ENCODE peak calls at places on chromosomes 12 and 14, in nine cellular contexts. A is effector memory CD4-positive, alpha-beta T cell; E is pancreas; G is PC-3; W is WERI-Rb-1; I is AG10803; X is astrocyte of the spinal cord; K is CD4-positive, CD25-positive, alpha-beta regulatory T cell; H is choroid plexus epithelial cell. L is an unnamed sample.
A peak's percentile ranks its signal among the peaks of the same experiment; 100 is the strongest.

GRCh38 chr14:61033851-61034250 is 52.8 kb downstream of the SLC38A6 start:
- DNase-seq in A (no peak), E (no peak), G (no peak), W (no peak), I (peak; percentile 31), X (peak; percentile 28), K (no peak), H (peak; percentile 48), L (no peak)

GRCh38 chr14:79534703-79535353 is 676.5 kb downstream of the DIO2 start:
- DNase-seq in A (no peak), E (peak; percentile 7), G (no peak), W (no peak), I (no peak), X (no peak), K (no peak), H (no peak), L (no peak)

GRCh38 chr12:126483145-126484068 is 1418.2 kb downstream of the AACS start:
- DNase-seq in A (no peak), E (no peak), G (peak; percentile 81), W (no peak), I (peak; percentile 12), X (peak; percentile 84), K (no peak), H (peak; percentile 5), L (no peak)

GRCh38 chr14:68318788-68319187 is 474.1 kb downstream of the ZFP36L1 start:
- DNase-seq in A (no peak), E (no peak), G (no peak), W (no peak), I (no peak), X (peak; percentile 18), K (no peak), H (peak; percentile 39), L (no peak)

GRCh38 chr12:118357327-118358007 is 15.2 kb downstream of the TAOK3 start:
- DNase-seq in A (no peak), E (no peak), G (peak; percentile 74), W (no peak), I (peak; percentile 68), X (peak; percentile 63), K (peak; percentile 73), H (peak; percentile 71), L (no peak)

GRCh38 chr12:52645120-52645761 is 6.8 kb downstream of the KRT2 start:
- DNase-seq in A (no peak), E (no peak), G (no peak), W (no peak), I (no peak), X (no peak), K (peak; percentile 86), H (no peak), L (no peak)

GRCh38 chr14:51335521-51335920 is 95.5 kb downstream of the TMX1 start:
- DNase-seq in A (no peak), E (no peak), G (no peak), W (no peak), I (peak; percentile 89), X (no peak), K (no peak), H (no peak), L (no peak)

GRCh38 chr12:47903151-47903611 is 1.6 kb downstream of the VDR start:
- DNase-seq in A (no peak), E (no peak), G (peak; percentile 60), W (no peak), I (peak; percentile 96), X (peak; percentile 88), K (no peak), H (peak; percentile 70), L (no peak)

GRCh38 chr12:95543305-95543704 is 8.0 kb downstream of the USP44 start:
- DNase-seq in A (no peak), E (no peak), G (no peak), W (no peak), I (no peak), X (no peak), K (no peak), H (no peak), L (no peak)

GRCh38 chr12:95545731-95546490 is 5.4 kb downstream of the USP44 start:
- DNase-seq in A (no peak), E (no peak), G (no peak), W (no peak), I (no peak), X (no peak), K (no peak), H (no peak), L (no peak)

GRCh38 chr12:95544756-95545155 is 6.5 kb downstream of the USP44 start:
- DNase-seq in A (no peak), E (no peak), G (no peak), W (no peak), I (no peak), X (no peak), K (no peak), H (no peak), L (no peak)

GRCh38 chr12:95546491-95546813 is 4.8 kb downstream of the USP44 start:
- DNase-seq in A (no peak), E (no peak), G (no peak), W (no peak), I (no peak), X (no peak), K (no peak), H (no peak), L (no peak)

GRCh38 chr12:95545303-95545702 is 6.0 kb downstream of the USP44 start:
- DNase-seq in A (no peak), E (no peak), G (no peak), W (no peak), I (no peak), X (no peak), K (no peak), H (no peak), L (no peak)
- H3K4me3 ChIP-seq in A (no peak overlapping the region), E (no peak overlapping the region), G (no peak overlapping the region), W (no peak overlapping the region), I (no peak overlapping the region), X (no peak overlapping the region), K (no peak overlapping the region), H (no peak overlapping the region), L (no peak overlapping the region)

GRCh38 chr12:9673404-9674225 is 4.1 kb downstream of the CLEC2D start:
- DNase-seq in A (peak; percentile 50), E (no peak), G (peak; percentile 80), W (no peak), I (peak; percentile 91), X (peak; percentile 96), K (peak; percentile 56), H (peak; percentile 93), L (no peak)
- H3K4me3 ChIP-seq in A (peak overlapping the region; percentile 60), E (no peak overlapping the region), G (no peak overlapping the region), W (no peak overlapping the region), I (no peak overlapping the region), X (no peak overlapping the region), K (peak overlapping the region; percentile 95), H (no peak overlapping the region), L (peak overlapping the region; percentile 64)

GRCh38 chr12:132324173-132324572 is 5.2 kb downstream of the GALNT9 start:
- DNase-seq in A (no peak), E (no peak), G (no peak), W (no peak), I (no peak), X (no peak), K (no peak), H (no peak), L (no peak)

GRCh38 chr12:132324841-132325732 is 4.3 kb downstream of the GALNT9 start:
- DNase-seq in A (no peak), E (no peak), G (no peak), W (no peak), I (no peak), X (no peak), K (no peak), H (peak; percentile 15), L (no peak)

GRCh38 chr12:132321321-132322118 is 7.9 kb downstream of the GALNT9 start:
- DNase-seq in A (no peak), E (no peak), G (no peak), W (peak; percentile 44), I (no peak), X (no peak), K (no peak), H (no peak), L (no peak)

GRCh38 chr12:132322206-132323132 is 6.9 kb downstream of the GALNT9 start:
- DNase-seq in A (no peak), E (no peak), G (no peak), W (no peak), I (no peak), X (peak; percentile 4), K (no peak), H (peak; percentile 42), L (no peak)

DNA sequence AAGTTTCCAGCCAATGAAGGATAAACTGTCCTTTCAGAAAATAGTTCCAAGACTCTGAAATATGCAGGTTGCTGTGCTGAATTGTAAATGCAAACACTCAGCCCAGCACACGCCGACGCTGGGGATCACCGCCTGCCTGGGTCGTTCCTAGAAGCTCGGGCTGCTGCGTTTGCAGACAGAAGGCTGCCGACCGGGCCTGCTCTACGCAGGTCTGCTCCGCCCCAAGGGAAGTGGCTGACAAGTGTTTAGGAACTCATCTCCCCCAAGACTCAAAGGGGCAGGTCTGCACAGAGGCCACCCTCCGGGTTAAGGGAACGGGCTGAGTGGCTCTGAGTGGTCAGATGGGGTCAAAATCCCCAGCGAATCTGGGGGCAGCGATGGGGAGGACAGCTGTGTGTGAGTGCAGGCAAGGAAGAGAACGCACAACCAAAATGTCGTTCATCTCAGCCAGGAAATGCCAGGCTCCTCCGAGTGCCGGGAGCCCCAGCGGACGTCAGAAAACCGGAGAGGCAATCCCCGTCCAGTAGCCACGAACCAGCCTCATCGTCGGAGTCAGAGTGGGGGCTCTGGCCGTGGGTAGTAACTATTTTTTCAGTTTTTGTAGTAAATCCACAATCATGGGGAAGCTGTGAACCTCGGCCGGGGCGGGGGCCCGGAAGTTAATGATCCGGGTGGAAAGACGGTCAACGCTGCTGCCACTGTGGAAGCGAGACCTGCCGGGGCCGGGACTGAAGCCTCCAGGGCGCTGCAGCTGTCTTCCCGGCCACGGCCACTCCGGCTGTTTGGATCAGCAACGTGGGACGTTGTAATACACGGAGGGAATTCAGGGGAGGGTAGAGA is 6.0 kb downstream of the GALNT9 start:
- DNase-seq in A (no peak), E (no peak), G (no peak), W (no peak), I (no peak), X (no peak), K (peak; percentile 22), H (peak; percentile 46), L (no peak)
- H3K4me3 ChIP-seq in A (no peak overlapping the region), E (no peak overlapping the region), G (no peak overlapping the region), W (no peak overlapping the region), I (no peak overlapping the region), X (no peak overlapping the region), K (no peak overlapping the region), H (no peak overlapping the region), L (no peak overlapping the region)

DNA sequence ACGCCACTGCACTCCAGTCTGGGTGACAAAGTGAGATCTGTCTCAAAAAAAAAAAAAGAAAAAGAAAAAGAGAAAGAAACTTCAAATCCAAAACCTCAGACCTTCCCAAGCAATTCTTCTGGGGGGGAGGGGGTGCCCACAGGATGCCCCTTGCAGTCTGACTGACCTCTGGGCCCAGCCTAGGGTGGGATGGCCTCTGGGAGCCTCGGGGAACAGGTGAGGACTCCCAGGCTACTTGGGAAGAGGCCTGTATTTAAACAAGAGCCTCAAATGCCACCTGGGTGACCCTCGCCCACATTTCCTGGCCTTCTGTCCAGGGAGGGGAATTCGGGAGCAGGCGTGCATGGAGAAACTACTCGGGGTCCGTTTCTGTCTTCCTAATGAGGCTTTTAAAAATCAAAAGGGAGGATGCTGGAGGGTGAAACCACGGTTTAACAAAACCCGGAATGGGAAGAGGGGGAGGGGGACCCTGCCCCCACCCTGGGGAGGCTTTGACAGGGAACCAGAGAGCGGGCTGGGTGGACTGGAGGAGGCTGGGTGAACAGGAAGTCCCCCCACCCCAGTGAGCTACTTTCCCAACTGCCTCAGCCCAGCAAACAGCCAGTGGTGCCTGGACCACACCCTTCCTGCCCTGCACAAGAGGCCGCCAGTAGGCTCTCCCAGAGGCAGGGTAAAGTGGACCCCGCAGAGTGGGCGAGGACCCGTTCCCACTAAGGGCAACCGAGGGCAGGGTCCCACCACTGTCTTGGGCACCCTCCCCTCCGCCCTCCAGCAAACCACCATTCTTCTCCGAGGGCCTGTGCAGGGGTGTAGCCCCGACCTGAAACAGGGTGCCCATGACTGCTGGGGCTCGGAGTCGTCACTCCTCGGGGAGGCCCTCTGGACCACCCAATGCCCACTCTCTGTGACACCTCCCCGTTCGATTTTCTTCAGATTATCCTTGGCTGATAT is 1.5 kb upstream of the FBRSL1 start:
- DNase-seq in A (no peak), E (no peak), G (no peak), W (no peak), I (no peak), X (no peak), K (peak; percentile 90), H (no peak), L (no peak)
- H3K4me3 ChIP-seq in A (peak overlapping the region; percentile 77), E (no peak overlapping the region), G (no peak overlapping the region), W (no peak overlapping the region), I (no peak overlapping the region), X (no peak overlapping the region), K (peak overlapping the region; percentile 65), H (no peak overlapping the region), L (peak overlapping the region; percentile 71)

L was measured in GM12864.